ENCODE peak calls at places on chromosome 10, in five cellular contexts. C is ovary, B is astrocyte, U is cardiac fibroblast, M is neural crest cell. F is an unnamed sample.
A peak's percentile ranks its signal among the peaks of the same experiment; 100 is the strongest.

GRCh38 chr10:118953999-118954398 is 75.5 kb upstream of the NANOS1 start:
- DNase-seq in C (no peak), M (no peak), B (no peak), U (no peak), F (no peak)

GRCh38 chr10:72639441-72639873 is 13.6 kb upstream of the MICU1 start:
- DNase-seq in M (no peak), C (no peak), U (no peak), B (no peak), F (no peak)

GRCh38 chr10:76885815-76886214 is 751.8 kb downstream of the KCNMA1 start:
- DNase-seq in C (no peak), U (peak; percentile 19), M (no peak), B (peak; percentile 7), F (no peak)

GRCh38 chr10:91077549-91078017 is 142.9 kb upstream of the PCGF5 start:
- DNase-seq in B (peak; percentile 41), C (no peak), U (peak; percentile 59), M (no peak), F (no peak)

GRCh38 chr10:1094112-1095057 is 38.2 kb downstream of the WDR37 start:
- DNase-seq in M (no peak), B (no peak), U (no peak), C (no peak), F (no peak)

GRCh38 chr10:124975977-124976514 is 34.1 kb downstream of the ZRANB1 start:
- DNase-seq in U (no peak), B (peak; percentile 64), C (no peak), M (no peak), F (no peak)

GRCh38 chr10:113711142-113711541 is 31.4 kb downstream of the CASP7 start:
- DNase-seq in B (no peak), U (no peak), C (no peak), M (no peak), F (no peak)

GRCh38 chr10:81920213-81920829 is 45.3 kb downstream of the NRG3 start:
- DNase-seq in M (no peak), B (no peak), U (no peak), C (no peak), F (no peak)

GRCh38 chr10:11014671-11015141 is 3.0 kb upstream of the CELF2 start:
- DNase-seq in M (no peak), B (no peak), U (no peak), C (no peak), F (no peak)

GRCh38 chr10:124703778-124704427 is 40.3 kb downstream of the FAM53B start:
- DNase-seq in B (no peak), C (peak; percentile 91), U (peak; percentile 63), M (no peak), F (no peak)

GRCh38 chr10:11742009-11742778 is at the start of gene ECHDC3:
- DNase-seq in C (peak; percentile 54), U (peak; percentile 46), B (peak; percentile 26), M (peak; percentile 26), F (no peak)

GRCh38 chr10:113518415-113518814 is 34.4 kb upstream of the HABP2 start:
- DNase-seq in B (no peak), M (no peak), C (no peak), U (no peak), F (no peak)

GRCh38 chr10:94200148-94200846 is 162.4 kb downstream of the NOC3L start:
- DNase-seq in B (no peak), M (no peak), U (no peak), C (no peak), F (no peak)

GRCh38 chr10:110398419-110399162 is 93.9 kb upstream of the SMNDC1 start:
- DNase-seq in M (no peak), C (no peak), U (peak; percentile 97), B (peak; percentile 87), F (peak; percentile 97)

GRCh38 chr10:30792025-30792424 is 162.5 kb upstream of the LYZL2 start:
- DNase-seq in C (no peak), U (no peak), M (no peak), B (no peak), F (no peak)

GRCh38 chr10:48731141-48731540 is 46.5 kb downstream of the WDFY4 start:
- DNase-seq in M (no peak), C (no peak), U (no peak), B (no peak), F (no peak)

GRCh38 chr10:74373059-74373458 is 222.0 kb downstream of the ADK start:
- DNase-seq in C (no peak), B (no peak), U (no peak), M (no peak), F (no peak)

GRCh38 chr10:71268751-71269150 is 50.3 kb upstream of the SLC29A3 start:
- DNase-seq in C (no peak), B (peak; percentile 26), U (no peak), M (no peak), F (no peak)

GRCh38 chr10:88038268-88038667 is 174.8 kb downstream of the PTEN start:
- DNase-seq in B (peak; percentile 94), C (no peak), M (no peak), U (peak; percentile 83), F (peak; percentile 50)

GRCh38 chr10:96491303-96491702 is 22.4 kb downstream of the TLL2 start:
- DNase-seq in U (peak; percentile 21), B (no peak), C (no peak), M (no peak), F (no peak)

GRCh38 chr10:120538091-120538490 is 81.1 kb downstream of the PLPP4 start:
- DNase-seq in C (no peak), U (peak; percentile 1), B (no peak), M (no peak), F (no peak)

GRCh38 chr10:124566981-124567835 is 105.6 kb downstream of the LHPP start:
- DNase-seq in B (no peak), U (no peak), M (no peak), C (no peak), F (no peak)

GRCh38 chr10:86755740-86756510 is 494 bp upstream of the BMPR1A start:
- DNase-seq in B (peak; percentile 77), C (peak; percentile 71), M (peak; percentile 52), U (peak; percentile 86), F (peak; percentile 80)

GRCh38 chr10:32746869-32747268 is 211.2 kb downstream of the ITGB1 start:
- DNase-seq in U (no peak), C (no peak), B (no peak), M (no peak), F (no peak)

GRCh38 chr10:32738958-32739357 is 219.1 kb downstream of the ITGB1 start:
- DNase-seq in U (no peak), C (no peak), B (no peak), M (no peak), F (no peak)

DNA sequence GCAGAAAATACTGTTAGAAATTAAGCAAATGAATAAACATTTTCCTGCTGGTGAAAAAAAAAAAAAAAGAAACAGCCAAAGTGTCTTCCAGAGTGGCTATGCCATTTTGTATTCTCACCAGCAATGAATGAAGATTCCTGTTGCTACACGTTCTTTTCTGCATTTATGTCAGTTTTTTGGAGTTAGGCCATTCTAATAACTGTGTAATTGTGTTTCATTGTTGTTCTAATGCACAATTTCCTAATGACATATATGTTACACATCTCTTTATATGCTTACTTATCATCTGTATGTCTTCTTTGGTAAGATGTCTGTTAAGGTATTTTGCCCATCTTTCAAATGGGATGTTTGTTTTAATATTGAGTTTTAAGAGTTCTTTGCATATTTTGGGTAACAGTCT is 213.7 kb downstream of the ITGB1 start:
- DNase-seq in U (no peak), M (no peak), B (no peak), C (no peak), F (no peak)
- TF ChIP-seq CTCF in U (no peak), M (no peak), B (no peak), C (no peak), F (no peak)

GRCh38 chr10:84337199-84337598 is 8.8 kb downstream of the CCSER2 start:
- DNase-seq in U (no peak), C (no peak), B (peak; percentile 67), M (no peak), F (peak; percentile 79)
- TF ChIP-seq CTCF in U (no peak), C (no peak), B (no peak), M (no peak), F (no peak)

DNA sequence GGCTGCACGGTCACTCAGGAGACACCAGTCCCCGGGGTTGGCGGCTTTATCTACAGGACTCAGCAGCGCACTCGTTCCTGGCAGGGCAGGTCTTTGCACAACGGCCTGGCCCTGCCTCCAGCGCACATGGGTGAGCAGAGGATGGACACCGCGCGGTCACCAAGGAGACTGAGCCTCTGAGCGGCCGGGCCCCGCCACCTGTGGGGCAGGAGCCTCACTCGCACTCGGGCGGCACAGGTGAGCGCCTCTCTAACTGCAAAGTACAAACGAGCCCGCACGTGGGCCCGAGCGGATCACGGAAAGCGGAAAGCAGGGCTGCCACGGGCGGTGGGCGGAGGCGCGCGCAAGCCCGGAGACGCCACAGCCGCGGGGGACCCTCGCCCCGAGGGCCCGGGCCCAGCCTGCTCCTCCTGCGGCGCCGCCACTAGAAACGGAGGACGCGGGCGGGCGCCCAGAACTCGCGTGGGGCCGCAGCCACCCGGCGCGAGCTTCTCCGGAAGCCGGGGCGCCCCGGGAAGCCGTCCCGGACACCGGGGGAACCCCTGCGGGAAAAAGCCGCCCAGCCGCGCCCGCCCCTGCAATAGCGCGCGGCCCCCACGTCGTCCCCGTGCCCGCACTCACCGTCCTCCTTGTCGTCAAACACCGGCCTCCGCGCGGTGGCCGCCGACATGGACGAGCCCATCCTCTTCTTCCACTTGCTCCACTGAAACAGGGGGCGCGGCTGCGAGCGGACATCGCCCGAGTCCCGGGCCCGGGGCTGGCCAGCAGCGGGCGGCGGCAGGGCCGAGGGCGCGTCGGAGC is 599 bp downstream of the STK32C start:
- DNase-seq in U (peak; percentile 29), B (no peak), M (no peak), C (peak; percentile 37), F (no peak)
- TF ChIP-seq CTCF in U (no peak), B (no peak), M (no peak), C (no peak), F (no peak)

DNA sequence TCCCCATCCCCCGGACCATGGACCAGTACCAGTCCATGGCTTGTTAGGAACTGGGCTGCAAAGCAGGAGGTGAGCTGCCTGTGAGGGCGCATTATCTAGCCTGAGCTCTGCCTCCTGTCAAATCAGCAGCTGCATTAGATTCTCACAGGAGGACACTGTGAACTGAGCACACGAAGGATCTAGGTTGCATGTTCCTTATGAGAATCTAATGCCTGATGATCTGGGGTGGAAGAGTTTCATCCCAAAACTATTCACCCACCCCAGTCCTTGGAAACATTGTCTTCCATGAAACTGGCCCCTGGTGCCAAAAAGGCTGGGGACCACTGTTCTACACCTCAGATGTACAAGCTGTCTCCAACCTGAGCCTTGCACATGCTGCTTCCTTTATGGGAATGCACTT is 24.1 kb upstream of the JMJD1C start:
- DNase-seq in M (no peak), C (no peak), B (no peak), U (no peak), F (no peak)
- TF ChIP-seq CTCF in M (no peak), C (no peak), B (no peak), U (no peak), F (no peak)